ENCODE peak calls at places on chromosome 6, in seven cellular contexts. R is HepG2, H is H1, C is K562, W is GM12878, T is HCT116, Q is SK-N-SH. N is an unnamed sample.

GRCh38 chr6:161393839-161394364 is 120.0 kb upstream of the AGPAT4 start:
- DNase-seq in T (peak; percentile 75), W (peak; percentile 43), C (peak; percentile 72), Q (peak; percentile 66), H (no peak), R (peak; percentile 71), N (no peak)

GRCh38 chr6:32369678-32370077 is 2.0 kb downstream of the TSBP1 start:
- DNase-seq in C (no peak), R (no peak), W (no peak), T (peak; percentile 66), Q (no peak), H (no peak), N (no peak)

GRCh38 chr6:76342611-76343160 is 270.2 kb upstream of the IMPG1 start:
- DNase-seq in C (no peak), Q (no peak), R (no peak), H (no peak), T (no peak), W (no peak), N (no peak)

GRCh38 chr6:145906144-145906543 is 58.0 kb downstream of the SHPRH start:
- DNase-seq in Q (no peak), W (no peak), H (no peak), C (no peak), T (no peak), R (no peak), N (no peak)

GRCh38 chr6:143195349-143195845 is 134.7 kb downstream of the AIG1 start:
- DNase-seq in C (no peak), H (no peak), Q (no peak), W (no peak), T (no peak), R (no peak), N (no peak)

GRCh38 chr6:165978482-165978881 is 189.2 kb downstream of the TBXT start:
- DNase-seq in W (no peak), R (no peak), T (no peak), Q (no peak), H (no peak), C (no peak), N (no peak)

GRCh38 chr6:154996841-154997311 is 1.8 kb downstream of the TIAM2 start:
- DNase-seq in W (no peak), H (no peak), T (no peak), C (no peak), R (no peak), Q (no peak), N (peak; percentile 40)

GRCh38 chr6:16687045-16687444 is 74.2 kb downstream of the ATXN1 start:
- DNase-seq in R (no peak), T (no peak), C (no peak), H (no peak), Q (no peak), W (no peak), N (no peak)

GRCh38 chr6:10112871-10113584 is 301.8 kb downstream of the TFAP2A start:
- DNase-seq in T (no peak), H (no peak), Q (peak; percentile 17), C (no peak), R (no peak), W (no peak), N (no peak)

DNA sequence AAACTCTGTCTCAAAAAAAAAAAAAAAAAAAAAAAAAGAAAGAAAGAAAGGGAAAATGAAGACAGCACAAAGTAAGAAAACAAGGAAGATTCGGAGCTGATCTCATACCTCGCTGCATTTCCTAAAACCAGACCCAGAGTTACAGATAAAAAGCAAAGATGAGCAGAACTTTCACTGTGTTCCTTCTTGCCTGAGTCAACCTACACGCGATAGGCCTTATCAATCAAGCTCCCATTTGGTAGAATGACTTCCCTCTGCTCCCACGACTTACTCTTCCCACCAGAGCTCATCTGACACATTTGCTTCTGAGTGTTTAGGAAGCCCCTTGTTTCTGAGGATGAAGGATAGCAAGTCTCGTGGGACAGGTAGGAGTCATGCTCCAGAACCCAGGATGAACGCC is 302.9 kb downstream of the TFAP2A start:
- DNase-seq in C (no peak), R (no peak), W (no peak), T (no peak), Q (no peak), H (no peak), N (no peak)
- TF ChIP-seq JUND in C (peak; percentile 63), R (no peak), W (no peak), T (no peak), Q (no peak), H (no peak), N (no peak)

DNA sequence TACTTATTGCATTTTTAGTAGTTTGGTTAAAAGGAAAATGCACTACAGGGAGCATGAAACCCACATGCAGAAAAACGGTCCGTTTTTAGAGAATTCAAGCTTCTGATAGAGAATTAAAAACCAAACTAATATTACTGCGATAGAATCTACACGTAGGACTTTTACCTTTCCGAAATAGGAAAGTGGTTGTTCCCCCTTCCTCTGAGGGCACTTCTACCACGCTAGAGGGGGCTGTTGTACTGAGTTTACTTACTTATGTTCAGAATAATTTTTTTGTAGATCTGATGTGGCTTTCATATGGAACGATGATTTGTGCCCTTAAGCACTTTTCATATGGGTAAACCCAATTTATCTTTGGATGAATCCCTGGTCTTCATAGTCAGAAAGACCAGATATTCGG is 264.3 kb upstream of the PLN start:
- DNase-seq in Q (peak; percentile 48), W (no peak), T (peak; percentile 55), R (peak; percentile 59), H (no peak), C (peak; percentile 43), N (no peak)
- TF ChIP-seq JUND in Q (no peak), W (no peak), T (no peak), R (no peak), H (no peak), C (no peak), N (no peak)

DNA sequence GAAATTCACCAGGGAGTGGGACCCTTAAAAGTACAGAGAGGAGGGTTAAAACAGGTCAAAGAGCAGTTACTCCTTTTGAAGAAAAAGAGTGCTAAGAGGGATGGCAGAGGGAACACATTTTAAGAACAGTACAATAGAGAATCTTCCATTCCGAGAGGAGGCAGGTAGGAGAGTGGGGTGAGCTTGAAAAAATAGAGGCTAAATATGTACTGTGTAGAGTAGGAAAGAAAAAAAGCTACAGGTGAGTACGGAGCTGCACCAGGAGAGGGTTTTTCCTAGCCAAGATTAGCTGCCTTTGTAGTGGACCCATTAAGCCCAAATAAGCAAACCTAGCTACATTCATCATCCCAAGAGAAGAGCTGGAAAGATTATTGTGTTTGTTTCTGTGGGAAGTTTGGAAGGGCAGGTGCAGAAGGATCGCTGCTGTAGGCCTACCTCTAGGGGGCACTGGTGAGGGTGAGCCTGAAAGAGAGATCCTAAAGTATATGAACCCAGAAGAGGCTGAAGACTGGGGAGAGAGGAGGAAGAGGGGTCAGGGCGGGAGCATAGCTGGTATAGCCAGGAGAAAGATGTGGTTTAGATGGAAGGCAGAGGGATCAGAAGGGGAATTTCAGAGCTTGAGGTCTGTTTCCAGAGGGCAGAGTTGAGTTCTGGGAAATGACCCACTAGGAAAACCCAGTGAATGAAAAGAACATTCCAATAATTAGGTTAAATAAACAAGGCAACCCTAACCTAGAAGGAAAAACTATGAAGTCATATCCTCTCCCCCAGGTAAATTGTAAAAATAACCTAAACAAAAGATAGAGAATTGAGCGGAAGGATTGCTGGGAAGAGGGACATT is 50.2 kb upstream of the HINT3 start:
- DNase-seq in Q (peak; percentile 29), R (peak; percentile 58), C (peak; percentile 80), H (no peak), T (peak; percentile 23), W (no peak), N (peak; percentile 37)
- TF ChIP-seq JUND in Q (no peak), R (no peak), C (no peak), H (no peak), T (no peak), W (no peak), N (no peak)

GRCh38 chr6:35085359-35086281 is 55.5 kb downstream of the TCP11 start:
- DNase-seq in T (no peak), H (no peak), R (no peak), Q (peak; percentile 14), W (no peak), C (no peak), N (no peak)
- TF ChIP-seq JUND in T (no peak), H (no peak), R (no peak), Q (no peak), W (no peak), C (no peak), N (no peak)

DNA sequence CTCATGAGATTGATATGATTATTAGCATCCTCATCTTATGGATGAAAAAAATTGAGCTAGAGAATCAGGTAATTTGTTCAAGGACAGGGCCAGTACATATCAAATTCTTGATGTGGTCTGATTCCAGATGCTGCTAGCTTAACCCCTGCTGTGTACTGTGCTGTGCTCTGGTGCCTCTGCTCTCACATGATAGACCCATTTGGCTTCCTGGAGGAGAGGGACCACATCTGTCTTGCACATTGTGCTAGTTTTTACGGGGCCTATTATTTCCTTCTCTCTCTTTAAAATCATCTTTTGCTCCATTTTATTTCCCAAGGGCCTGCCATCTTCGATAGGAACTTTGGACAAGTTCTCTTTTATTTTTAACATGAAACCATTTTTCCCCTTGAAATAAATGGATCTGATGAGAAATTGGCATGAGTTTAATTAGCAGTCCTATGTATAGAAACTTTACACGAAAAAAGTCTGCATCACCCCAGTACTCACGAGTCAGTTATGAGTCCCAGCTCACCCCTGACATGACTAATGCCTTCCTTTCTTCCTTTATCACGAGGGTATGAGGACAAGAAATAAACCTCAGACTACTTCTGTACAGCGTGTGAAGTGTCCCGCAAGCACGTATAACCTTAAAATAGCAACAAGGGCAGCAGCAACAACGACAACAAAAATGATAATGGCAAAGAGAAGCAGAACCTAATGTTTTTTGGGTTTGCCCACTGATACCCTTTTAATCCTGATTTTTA is 26.5 kb downstream of the CD109 start:
- DNase-seq in C (no peak), W (peak; percentile 46), H (no peak), R (no peak), Q (no peak), T (no peak), N (no peak)
- TF ChIP-seq JUND in C (no peak), W (no peak), H (no peak), R (no peak), Q (peak; percentile 50), T (no peak), N (no peak)

DNA sequence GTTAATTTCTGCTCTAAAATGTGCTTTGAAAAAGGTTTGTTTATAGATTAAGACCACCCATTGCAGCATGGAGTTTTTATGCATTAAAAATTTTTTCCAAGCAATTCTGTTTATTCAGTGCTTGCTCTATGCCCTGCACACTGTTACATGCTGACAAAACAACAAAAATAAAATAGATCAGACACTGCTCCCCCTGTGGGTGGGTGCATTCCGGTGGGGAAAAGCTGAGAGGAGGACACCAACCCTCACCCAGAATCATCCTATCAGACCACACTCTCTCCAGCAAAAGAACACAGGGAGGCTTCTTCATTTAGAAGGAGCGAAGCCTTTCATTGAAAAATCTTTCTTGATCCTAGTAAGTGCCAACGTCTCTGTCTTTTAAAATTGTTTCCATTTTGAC is 102.6 kb downstream of the F13A1 start:
- DNase-seq in C (no peak), T (no peak), Q (no peak), H (no peak), R (no peak), W (no peak), N (no peak)
- TF ChIP-seq JUND in C (no peak), T (no peak), Q (no peak), H (no peak), R (no peak), W (no peak), N (no peak)